ENCODE peak calls at places on chromosomes 2 and 18, in seven cellular contexts. X, L, C, F, Q, P and I are unnamed samples.

GRCh38 chr2:25410370-25410769 is 68.6 kb upstream of the DNMT3A start:
- DNase-seq in F (no peak), P (no peak), C (no peak), L (no peak), Q (no peak), X (no peak), I (no peak)

GRCh38 chr2:223442874-223443273 is 159.3 kb downstream of the SCG2 start:
- DNase-seq in C (no peak), X (no peak), F (no peak), Q (no peak), L (no peak), P (no peak), I (no peak)

GRCh38 chr2:68911246-68911645 is 40.0 kb upstream of the BMP10 start:
- DNase-seq in L (no peak), F (no peak), Q (no peak), X (no peak), C (no peak), P (no peak), I (no peak)

GRCh38 chr2:9473308-9473984 is 905 bp upstream of the IAH1 start:
- DNase-seq in X (no peak), C (no peak), L (no peak), F (no peak), P (peak; percentile 77), Q (peak; percentile 52), I (no peak)

GRCh38 chr2:47309952-47310800 is 92.8 kb upstream of the MSH2 start:
- DNase-seq in X (no peak), F (peak; percentile 70), Q (peak; percentile 48), L (no peak), C (no peak), P (peak; percentile 84), I (no peak)

GRCh38 chr18:10124557-10124956 is 210.7 kb downstream of the VAPA start:
- DNase-seq in F (no peak), C (no peak), L (no peak), X (no peak), Q (no peak), P (no peak), I (no peak)

GRCh38 chr2:10970666-10971065 is 58.9 kb downstream of the KCNF1 start:
- DNase-seq in F (no peak), L (no peak), C (no peak), P (no peak), Q (no peak), X (no peak), I (no peak)

GRCh38 chr2:165440367-165440766 is 29.1 kb upstream of the CSRNP3 start:
- DNase-seq in P (no peak), X (no peak), F (no peak), L (no peak), Q (no peak), C (peak; percentile 72), I (no peak)

GRCh38 chr2:221476195-221476594 is 95.9 kb downstream of the EPHA4 start:
- DNase-seq in F (no peak), X (no peak), L (no peak), C (no peak), P (no peak), Q (no peak), I (no peak)

GRCh38 chr18:35029103-35029502 is 12.1 kb upstream of the MAPRE2 start:
- DNase-seq in C (peak; percentile 62), F (no peak), Q (no peak), P (no peak), L (no peak), X (peak; percentile 71), I (no peak)

GRCh38 chr2:84022810-84023431 is 436.2 kb downstream of the SUCLG1 start:
- DNase-seq in P (no peak), Q (no peak), C (peak; percentile 20), X (peak; percentile 57), F (no peak), L (no peak), I (no peak)

GRCh38 chr2:50783116-50783515 is 248.8 kb downstream of the NRXN1 start:
- DNase-seq in L (no peak), P (no peak), C (no peak), X (no peak), F (no peak), Q (no peak), I (no peak)

GRCh38 chr2:70939847-70940580 is 4.3 kb downstream of the ATP6V1B1 start:
- DNase-seq in F (no peak), P (peak; percentile 47), C (no peak), Q (no peak), X (no peak), L (no peak), I (no peak)

GRCh38 chr2:222024934-222025890 is 273.6 kb downstream of the PAX3 start:
- DNase-seq in L (no peak), C (no peak), X (no peak), P (no peak), Q (no peak), F (no peak), I (no peak)

GRCh38 chr2:164538250-164538866 is 82.9 kb downstream of the GRB14 start:
- DNase-seq in P (no peak), Q (no peak), L (no peak), F (no peak), C (peak; percentile 40), X (no peak), I (no peak)

GRCh38 chr2:128379021-128380005 is 60.6 kb upstream of the HS6ST1 start:
- DNase-seq in F (no peak), L (no peak), X (peak; percentile 52), P (peak; percentile 75), C (peak; percentile 24), Q (peak; percentile 33), I (no peak)

GRCh38 chr2:142075826-142076225 is 55.0 kb downstream of the LRP1B start:
- DNase-seq in L (no peak), F (no peak), P (no peak), Q (no peak), X (no peak), C (no peak), I (no peak)

GRCh38 chr2:239721991-239722759 is 303.0 kb downstream of the NDUFA10 start:
- DNase-seq in P (peak; percentile 59), F (no peak), X (peak; percentile 40), C (no peak), Q (peak; percentile 16), L (no peak), I (no peak)

GRCh38 chr2:154097823-154098398 is 226.2 kb downstream of the GALNT13 start:
- DNase-seq in F (no peak), L (no peak), Q (no peak), P (no peak), X (no peak), C (no peak), I (no peak)

GRCh38 chr2:120735750-120736170 is at the start of gene GLI2:
- DNase-seq in Q (peak; percentile 70), X (peak; percentile 80), C (peak; percentile 78), P (peak; percentile 81), L (no peak), F (no peak), I (peak; percentile 57)

GRCh38 chr2:64263315-64263714 is 119.1 kb upstream of the PELI1 start:
- DNase-seq in L (no peak), Q (no peak), X (no peak), P (no peak), C (peak; percentile 82), F (no peak), I (no peak)

GRCh38 chr2:44942304-44943030 is 965 bp downstream of the SIX3 start:
- DNase-seq in X (no peak), Q (no peak), L (no peak), C (no peak), F (no peak), P (peak; percentile 76), I (no peak)

GRCh38 chr2:2653221-2653620 is 322.1 kb upstream of the MYT1L start:
- DNase-seq in X (no peak), Q (no peak), C (no peak), F (no peak), P (peak; percentile 2), L (no peak), I (no peak)

GRCh38 chr18:49588971-49589370 is 27.1 kb downstream of the LIPG start:
- DNase-seq in F (no peak), Q (no peak), P (no peak), X (no peak), C (no peak), L (no peak), I (no peak)

DNA sequence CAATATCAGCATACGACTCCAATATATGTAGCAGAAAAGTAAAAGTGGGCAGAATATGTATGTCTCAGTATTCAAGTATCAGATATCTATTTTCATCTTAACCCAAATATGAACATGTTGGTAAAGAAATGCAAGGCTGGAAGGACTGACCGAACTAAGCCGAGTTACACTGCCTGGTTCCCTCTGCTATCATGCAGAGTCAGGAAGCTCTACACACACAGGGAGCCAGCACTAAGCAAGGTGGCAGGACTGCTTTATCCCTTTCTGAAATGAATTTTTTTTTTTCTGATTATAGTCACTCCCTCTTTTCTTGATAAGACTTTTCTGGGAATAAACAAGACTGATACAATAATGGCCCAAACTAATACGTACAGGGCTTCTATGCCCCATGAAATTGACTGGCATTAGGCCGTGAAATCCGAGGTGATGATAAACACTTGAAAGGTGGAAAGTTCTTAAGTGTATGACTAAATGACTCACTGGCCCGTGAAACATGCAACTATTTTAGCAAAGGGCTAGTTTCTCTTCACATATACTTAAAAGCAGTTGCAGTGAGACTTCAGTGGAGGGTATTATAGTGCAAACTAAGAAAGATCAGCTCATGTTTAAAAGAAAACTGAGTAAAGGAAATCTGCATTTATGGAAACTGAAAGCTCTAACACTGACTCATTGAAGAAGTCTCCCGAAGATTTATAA is 14.9 kb downstream of the DPP4 start:
- DNase-seq in X (no peak), P (no peak), Q (no peak), L (no peak), F (no peak), C (no peak), I (no peak)
- H3K27ac ChIP-seq in X (no peak overlapping the region), P (no peak overlapping the region), Q (peak overlapping the region; percentile 7), L (peak overlapping the region; percentile 22), F (no peak overlapping the region), C (no peak overlapping the region), I (no peak overlapping the region)

GRCh38 chr2:73899801-73900336 is 7.1 kb downstream of the ACTG2 start:
- DNase-seq in Q (no peak), P (no peak), L (no peak), F (no peak), X (no peak), C (no peak), I (no peak)
- H3K27ac ChIP-seq in Q (peak overlapping the region; percentile 79), P (no peak overlapping the region), L (no peak overlapping the region), F (no peak overlapping the region), X (no peak overlapping the region), C (no peak overlapping the region), I (no peak overlapping the region)

DNA sequence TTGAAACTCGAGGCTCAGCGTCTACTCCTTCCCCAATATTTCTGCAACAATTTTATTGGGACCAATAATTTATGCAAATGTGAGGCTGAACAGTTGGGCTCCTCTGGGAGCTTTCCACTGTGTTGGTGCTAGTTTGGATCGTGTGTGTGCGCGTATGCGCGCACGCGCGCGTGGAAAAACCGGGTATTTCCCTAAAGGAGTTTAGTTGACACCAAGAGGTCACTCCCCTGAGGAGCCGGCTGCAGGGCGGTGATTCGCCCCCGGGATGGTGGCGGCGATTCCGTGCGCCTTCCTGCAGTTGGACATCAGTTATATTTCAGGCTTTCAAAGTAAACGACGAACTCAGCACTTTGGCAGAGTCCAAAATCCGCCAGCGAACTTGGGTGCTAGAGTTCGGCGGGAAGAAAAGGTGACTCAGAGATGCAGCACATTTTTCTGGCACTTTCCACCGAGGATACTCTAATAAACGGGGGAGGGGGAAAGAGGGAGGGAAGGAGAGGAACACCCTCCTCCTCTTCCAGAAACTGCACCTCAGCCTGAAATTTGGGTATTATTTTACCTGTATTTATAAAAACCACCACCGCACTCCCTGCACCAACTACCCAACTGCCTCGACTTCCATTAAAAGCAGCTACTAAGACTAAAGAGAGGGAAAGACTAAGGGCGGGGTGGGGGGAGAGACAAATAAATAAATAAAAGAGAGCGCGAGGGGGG is 186.6 kb upstream of the FANCL start:
- DNase-seq in F (peak; percentile 49), Q (peak; percentile 28), P (no peak), C (peak; percentile 12), L (no peak), X (peak; percentile 64), I (peak; percentile 10)
- H3K27ac ChIP-seq in F (peak overlapping the region; percentile 97), Q (no peak overlapping the region), P (no peak overlapping the region), C (no peak overlapping the region), L (no peak overlapping the region), X (no peak overlapping the region), I (peak overlapping the region; percentile 95)

GRCh38 chr18:60873708-60874107 is 459.5 kb upstream of the CDH20 start:
- DNase-seq in F (no peak), L (no peak), P (no peak), Q (no peak), X (no peak), C (no peak), I (no peak)
- H3K27ac ChIP-seq in F (no peak overlapping the region), L (no peak overlapping the region), P (no peak overlapping the region), Q (no peak overlapping the region), X (no peak overlapping the region), C (no peak overlapping the region), I (no peak overlapping the region)